ENCODE peak calls at places on chromosome 5, in seven cellular contexts. U is HFFc6; B is H9; F is CD8-positive, alpha-beta T cell; O is pancreas; I is HFF-Myc; Z is heart right ventricle. R is an unnamed sample.
A peak's percentile ranks its signal among the peaks of the same experiment; 100 is the strongest.

GRCh38 chr5:151739939-151740335 is 18.5 kb downstream of the ATOX1 start:
- DNase-seq in O (no peak), Z (no peak), I (peak; percentile 94), B (no peak), U (peak; percentile 93), F (no peak), R (peak; percentile 93)

GRCh38 chr5:161851691-161852299 is 3.9 kb downstream of the GABRA1 start:
- DNase-seq in Z (no peak), F (no peak), O (no peak), I (no peak), B (no peak), U (no peak), R (no peak)

GRCh38 chr5:79692586-79692985 is 3.0 kb downstream of the CMYA5 start:
- DNase-seq in I (no peak), B (no peak), U (no peak), Z (no peak), O (no peak), F (no peak), R (no peak)

GRCh38 chr5:128714551-128714950 is 176.5 kb upstream of the FBN2 start:
- DNase-seq in O (no peak), B (no peak), U (no peak), I (no peak), F (no peak), Z (no peak), R (no peak)

GRCh38 chr5:116669261-116670049 is 94.8 kb upstream of the SEMA6A start:
- DNase-seq in U (no peak), B (no peak), I (no peak), O (no peak), Z (no peak), F (no peak), R (no peak)

GRCh38 chr5:67414712-67415111 is 218.1 kb upstream of the CD180 start:
- DNase-seq in Z (no peak), U (peak; percentile 10), B (peak; percentile 26), O (no peak), F (no peak), I (no peak), R (peak; percentile 52)

GRCh38 chr5:101663543-101663942 is 632.5 kb downstream of the SLCO4C1 start:
- DNase-seq in O (no peak), Z (no peak), U (no peak), F (no peak), B (no peak), I (no peak), R (no peak)

GRCh38 chr5:112419050-112419595 is at the start of gene EPB41L4A:
- DNase-seq in I (no peak), F (no peak), U (no peak), Z (peak; percentile 55), B (no peak), O (peak; percentile 71), R (peak; percentile 31)

GRCh38 chr5:19950897-19951296 is 37.1 kb downstream of the CDH18 start:
- DNase-seq in B (no peak), O (no peak), I (no peak), F (no peak), U (no peak), Z (no peak), R (no peak)

GRCh38 chr5:9686211-9686610 is 56.1 kb upstream of the TAS2R1 start:
- DNase-seq in I (peak; percentile 11), Z (no peak), O (no peak), B (no peak), F (no peak), U (peak; percentile 66), R (peak; percentile 77)

GRCh38 chr5:109439593-109439992 is 29.8 kb upstream of the PJA2 start:
- DNase-seq in F (no peak), Z (no peak), U (no peak), B (no peak), O (no peak), I (no peak), R (no peak)

GRCh38 chr5:96322217-96322616 is 110.8 kb downstream of the PCSK1 start:
- DNase-seq in F (no peak), Z (no peak), O (no peak), I (no peak), U (no peak), B (no peak), R (no peak)

GRCh38 chr5:59559323-59559722 is 334.2 kb downstream of the PDE4D start:
- DNase-seq in F (no peak), Z (no peak), O (no peak), I (no peak), U (no peak), B (no peak), R (no peak)

GRCh38 chr5:132496631-132497487 is 6.3 kb upstream of the IRF1 start:
- DNase-seq in B (peak; percentile 93), F (peak; percentile 49), Z (peak; percentile 92), U (peak; percentile 70), O (peak; percentile 95), I (no peak), R (peak; percentile 87)

GRCh38 chr5:5332287-5332686 is 90.2 kb upstream of the ICE1 start:
- DNase-seq in F (no peak), U (no peak), B (no peak), Z (no peak), O (no peak), I (no peak), R (no peak)

GRCh38 chr5:136802382-136802781 is 437.0 kb upstream of the TRPC7 start:
- DNase-seq in I (no peak), Z (no peak), B (no peak), O (no peak), F (no peak), U (peak; percentile 25), R (peak; percentile 61)

GRCh38 chr5:170333161-170333909 is 35.8 kb upstream of the LCP2 start:
- DNase-seq in F (peak; percentile 52), B (peak; percentile 72), Z (no peak), I (no peak), O (no peak), U (no peak), R (no peak)

GRCh38 chr5:38807570-38808461 is 38.0 kb upstream of the OSMR start:
- DNase-seq in Z (no peak), F (no peak), U (peak; percentile 74), B (no peak), I (peak; percentile 88), O (no peak), R (peak; percentile 81)

GRCh38 chr5:177968661-177969211 is 27.3 kb downstream of the PROP1 start:
- DNase-seq in B (no peak), U (no peak), Z (no peak), I (no peak), O (no peak), F (no peak), R (no peak)

GRCh38 chr5:12691330-12691729 is 787.1 kb upstream of the CTNND2 start:
- DNase-seq in Z (no peak), U (no peak), F (no peak), B (no peak), O (no peak), I (no peak), R (no peak)

GRCh38 chr5:6869677-6870076 is 156.4 kb downstream of the TENT4A start:
- DNase-seq in Z (no peak), U (no peak), O (no peak), I (no peak), F (no peak), B (no peak), R (no peak)

GRCh38 chr5:59813761-59814562 is 79.6 kb downstream of the PDE4D start:
- DNase-seq in U (peak; percentile 58), F (no peak), O (no peak), I (no peak), B (no peak), Z (no peak), R (peak; percentile 84)

GRCh38 chr5:133968057-133968993 is at the start of gene C5orf15:
- DNase-seq in B (peak; percentile 97), I (peak; percentile 92), U (peak; percentile 96), Z (peak; percentile 93), F (peak; percentile 89), O (peak; percentile 92), R (peak; percentile 98)
- TF ChIP-seq CTCF in B (peak; percentile 25), I (no peak), U (no peak), Z (peak; percentile 39), F (no peak), O (no peak), R (no peak)

DNA sequence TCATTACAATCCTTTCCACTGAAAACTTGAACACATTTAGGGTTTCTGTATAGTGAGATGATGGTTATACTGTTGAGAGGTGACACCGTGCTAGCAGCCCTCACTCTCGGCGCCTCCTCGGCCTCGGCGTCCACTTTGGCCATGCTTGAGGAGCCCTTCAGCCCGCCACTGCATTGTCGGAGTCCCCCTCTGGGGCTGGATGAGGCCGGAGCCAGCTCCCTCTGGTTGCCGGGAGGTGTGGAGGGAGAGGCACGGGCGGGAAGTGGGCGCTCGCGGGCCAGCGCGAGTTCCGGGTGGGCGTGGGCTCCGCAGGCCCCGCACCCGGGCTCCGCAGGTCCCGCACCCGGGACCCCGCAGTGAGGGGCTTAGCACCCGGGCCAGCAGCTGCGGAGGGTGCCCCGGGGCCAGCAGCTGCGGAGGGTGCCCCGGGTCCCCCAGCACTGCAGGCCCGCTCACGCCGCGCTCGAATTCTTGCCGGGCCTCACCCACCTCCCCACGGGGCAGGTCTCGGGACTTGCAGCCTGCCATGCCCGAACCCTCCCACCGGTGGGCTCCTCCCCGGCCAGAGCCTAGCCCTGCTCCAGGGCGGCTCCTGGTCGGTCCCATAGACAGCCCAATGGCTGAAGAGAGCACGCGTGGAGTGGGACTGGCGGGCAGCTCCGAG is 145.9 kb upstream of the ZNF608 start:
- DNase-seq in Z (no peak), F (no peak), U (no peak), O (no peak), B (no peak), I (no peak), R (no peak)
- TF ChIP-seq CTCF in Z (no peak), F (no peak), U (no peak), O (no peak), B (no peak), I (no peak), R (no peak)

DNA sequence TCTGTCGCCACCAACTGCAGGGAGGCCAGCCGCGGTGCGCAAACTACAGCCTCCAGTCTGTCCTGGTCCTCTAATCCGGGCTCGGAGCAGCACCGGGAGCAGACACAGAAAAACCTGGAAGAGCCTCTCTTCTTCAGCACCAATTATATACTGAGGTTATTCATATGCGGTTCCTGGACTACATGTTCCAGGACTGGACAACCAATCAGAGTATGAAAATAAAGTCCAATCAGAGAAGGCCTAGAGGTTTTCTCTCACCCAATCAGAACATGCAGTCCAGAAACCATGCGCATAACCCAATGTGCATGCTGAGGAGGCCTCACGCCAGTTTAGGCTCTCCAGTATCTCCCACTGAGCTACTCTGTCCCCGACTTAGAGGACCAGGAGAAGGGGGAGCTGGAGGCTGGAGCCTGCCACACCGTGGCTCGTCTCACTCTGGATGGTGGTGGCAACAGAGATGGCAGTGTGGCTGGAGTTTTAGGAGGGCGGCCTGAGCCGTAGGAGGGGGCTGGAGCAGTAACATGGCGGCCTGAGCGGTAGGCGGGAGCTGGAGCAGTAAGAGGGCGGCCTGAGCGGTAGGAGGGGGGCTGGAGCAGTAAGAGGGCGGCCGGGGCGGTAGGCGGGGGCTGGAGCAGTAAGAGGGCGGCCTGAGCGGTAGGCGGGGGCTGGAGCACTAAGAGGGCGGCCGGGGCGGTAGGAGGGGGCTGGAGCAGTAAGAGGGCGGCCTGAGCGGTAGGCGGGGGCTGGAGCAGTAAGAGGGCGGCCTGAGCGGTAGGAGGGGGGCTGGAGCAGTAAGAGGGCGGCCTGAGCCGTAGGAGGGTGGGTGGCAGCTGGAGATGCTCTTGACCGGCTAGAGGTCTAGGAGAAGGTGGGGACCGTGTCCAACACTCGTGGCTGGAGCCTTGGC is 20.4 kb upstream of the TRIM52 start:
- DNase-seq in I (no peak), Z (no peak), U (no peak), B (peak; percentile 94), O (no peak), F (no peak), R (no peak)
- TF ChIP-seq CTCF in I (no peak), Z (no peak), U (no peak), B (no peak), O (no peak), F (no peak), R (no peak)

GRCh38 chr5:87900419-87900818 is 368.2 kb downstream of the TMEM161B start:
- DNase-seq in B (no peak), O (no peak), F (no peak), U (no peak), Z (no peak), I (no peak), R (no peak)

GRCh38 chr5:87899109-87900100 is 369.2 kb downstream of the TMEM161B start:
- DNase-seq in O (no peak), Z (peak; percentile 16), U (no peak), I (no peak), B (no peak), F (no peak), R (peak; percentile 8)
- TF ChIP-seq CTCF in O (no peak), Z (peak; percentile 21), U (no peak), I (no peak), B (peak; percentile 42), F (no peak), R (no peak)